ENCODE peak calls at places on chromosomes 5 and 9, in eight cellular contexts. B is sigmoid colon, P is body of pancreas, K is tibial nerve, D is heart left ventricle, O is uterus, Y is thyroid gland, H is upper lobe of left lung. W is an unnamed sample.

GRCh38 chr5:87853541-87853940 is 415.1 kb downstream of the TMEM161B start:
- DNase-seq in O (no peak), P (no peak), B (no peak), Y (no peak), H (no peak), K (no peak), D (no peak), W (no peak)

GRCh38 chr5:3913264-3913663 is 317.6 kb downstream of the IRX1 start:
- DNase-seq in Y (no peak), B (no peak), O (no peak), P (no peak), K (no peak), H (no peak), D (no peak), W (no peak)

GRCh38 chr5:1524481-1524798 is 680 bp upstream of the LPCAT1 start:
- DNase-seq in P (no peak), Y (no peak), B (peak), D (peak), K (no peak), H (no peak), O (no peak), W (no peak)

GRCh38 chr5:179839328-179840256 is 18.9 kb downstream of the SQSTM1 start:
- DNase-seq in K (no peak), B (peak), H (no peak), P (peak), O (no peak), D (no peak), Y (no peak), W (no peak)

GRCh38 chr5:119743927-119744326 is 114.6 kb downstream of the FAM170A start:
- DNase-seq in Y (no peak), B (no peak), P (peak), H (no peak), D (no peak), K (no peak), O (no peak), W (no peak)

GRCh38 chr9:4143951-4144717 is 155.7 kb downstream of the GLIS3 start:
- DNase-seq in P (no peak), K (no peak), O (no peak), D (no peak), Y (no peak), B (no peak), H (no peak), W (no peak)

GRCh38 chr5:124253421-124253820 is 493.0 kb downstream of the ZNF608 start:
- DNase-seq in B (no peak), Y (no peak), O (no peak), P (peak), H (no peak), K (no peak), D (no peak), W (no peak)

GRCh38 chr9:98808411-98808815 is 943 bp downstream of the GALNT12 start:
- DNase-seq in B (peak), P (peak), Y (peak), D (no peak), O (no peak), H (peak), K (no peak), W (no peak)

GRCh38 chr9:83431470-83432060 is 106.6 kb downstream of the FRMD3 start:
- DNase-seq in K (no peak), D (no peak), Y (peak), H (no peak), B (no peak), P (peak), O (peak), W (peak)

GRCh38 chr5:179271821-179272325 is 73.4 kb downstream of the ADAMTS2 start:
- DNase-seq in K (peak), P (no peak), D (no peak), Y (no peak), O (peak), B (peak), H (no peak), W (no peak)

GRCh38 chr5:159112436-159112835 is 12.7 kb upstream of the EBF1 start:
- DNase-seq in D (no peak), B (no peak), K (no peak), P (no peak), H (no peak), Y (no peak), O (no peak), W (no peak)

GRCh38 chr5:27041372-27041771 is 3.0 kb upstream of the CDH9 start:
- DNase-seq in D (no peak), Y (no peak), K (no peak), H (no peak), O (no peak), P (no peak), B (no peak), W (no peak)

GRCh38 chr9:122370303-122370702 is 521 bp upstream of the PTGS1 start:
- DNase-seq in P (no peak), K (no peak), B (no peak), O (no peak), D (no peak), H (no peak), Y (no peak), W (no peak)

GRCh38 chr5:90682278-90682677 is 123.7 kb downstream of the ADGRV1 start:
- DNase-seq in P (no peak), B (no peak), D (no peak), Y (no peak), K (no peak), O (no peak), H (no peak), W (no peak)

GRCh38 chr5:82332064-82332855 is 54.1 kb upstream of the RPS23 start:
- DNase-seq in B (no peak), O (no peak), Y (no peak), K (no peak), H (no peak), D (no peak), P (no peak), W (no peak)

GRCh38 chr9:134759001-134759607 is 117.5 kb downstream of the COL5A1 start:
- DNase-seq in O (no peak), P (no peak), H (no peak), B (no peak), Y (no peak), K (no peak), D (no peak), W (no peak)

GRCh38 chr5:141363952-141364660 is at the start of gene PCDHGA5:
- DNase-seq in K (no peak), B (no peak), O (no peak), P (no peak), Y (no peak), D (no peak), H (no peak), W (no peak)

GRCh38 chr9:13076616-13077015 is 202.9 kb downstream of the MPDZ start:
- DNase-seq in B (no peak), K (no peak), D (no peak), Y (no peak), O (no peak), P (no peak), H (no peak), W (no peak)

GRCh38 chr5:76617229-76617628 is 6.0 kb downstream of the F2RL2 start:
- DNase-seq in P (no peak), Y (no peak), H (no peak), K (no peak), B (no peak), O (no peak), D (no peak), W (no peak)

GRCh38 chr5:2656186-2656585 is 95.3 kb downstream of the IRX2 start:
- DNase-seq in O (no peak), B (no peak), H (no peak), P (no peak), K (no peak), Y (no peak), D (peak), W (no peak)

GRCh38 chr5:91146221-91146620 is 236.9 kb downstream of the ARRDC3 start:
- DNase-seq in O (no peak), H (no peak), K (no peak), B (no peak), P (no peak), D (no peak), Y (no peak), W (no peak)

GRCh38 chr5:26868504-26868903 is 169.9 kb downstream of the CDH9 start:
- DNase-seq in K (no peak), H (no peak), D (no peak), Y (no peak), O (no peak), P (no peak), B (no peak), W (no peak)

GRCh38 chr9:1979815-1980367 is 35.3 kb upstream of the SMARCA2 start:
- DNase-seq in O (no peak), P (peak), Y (peak), H (peak), K (peak), D (no peak), B (no peak), W (no peak)

GRCh38 chr9:105710638-105711037 is 16.3 kb downstream of the TMEM38B start:
- DNase-seq in P (no peak), H (peak), K (no peak), Y (no peak), B (no peak), O (no peak), D (no peak), W (no peak)

GRCh38 chr5:55055183-55055582 is 31.1 kb downstream of the GZMK start:
- DNase-seq in B (no peak), H (no peak), K (no peak), D (no peak), O (no peak), P (no peak), Y (no peak), W (no peak)

DNA sequence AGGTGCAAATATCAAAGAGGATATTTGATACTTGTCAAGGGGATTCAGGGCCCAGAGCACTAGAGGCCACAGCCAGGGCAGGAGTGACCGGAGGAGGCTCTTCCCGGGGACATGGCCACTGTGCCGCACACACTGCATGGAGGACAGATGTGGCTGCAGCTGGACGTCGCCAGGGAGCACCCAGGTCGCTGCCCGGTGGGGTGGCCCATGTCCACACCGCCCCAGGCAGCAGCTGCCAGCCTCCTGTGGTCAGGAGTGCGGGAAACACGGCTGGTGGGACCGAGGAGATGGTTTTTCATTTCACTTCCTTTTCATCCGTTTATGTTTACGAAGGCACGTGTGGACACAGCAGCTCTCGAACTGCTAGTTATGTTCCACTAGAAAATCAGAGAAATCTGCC is 15.1 kb downstream of the SEC16A start:
- DNase-seq in Y (no peak), H (no peak), K (no peak), O (no peak), P (no peak), D (no peak), B (no peak), W (no peak)
- TF ChIP-seq POLR2A in Y (no peak), H (no peak), K (no peak), O (no peak), P (no peak), D (no peak), B (no peak), W (no peak)

GRCh38 chr9:136421791-136422190 is 11.3 kb downstream of the PMPCA start:
- DNase-seq in D (no peak), K (no peak), O (no peak), B (no peak), P (no peak), H (peak), Y (no peak), W (no peak)
- TF ChIP-seq POLR2A in D (no peak), K (no peak), O (no peak), B (no peak), P (no peak), H (no peak), Y (no peak), W (no peak)

DNA sequence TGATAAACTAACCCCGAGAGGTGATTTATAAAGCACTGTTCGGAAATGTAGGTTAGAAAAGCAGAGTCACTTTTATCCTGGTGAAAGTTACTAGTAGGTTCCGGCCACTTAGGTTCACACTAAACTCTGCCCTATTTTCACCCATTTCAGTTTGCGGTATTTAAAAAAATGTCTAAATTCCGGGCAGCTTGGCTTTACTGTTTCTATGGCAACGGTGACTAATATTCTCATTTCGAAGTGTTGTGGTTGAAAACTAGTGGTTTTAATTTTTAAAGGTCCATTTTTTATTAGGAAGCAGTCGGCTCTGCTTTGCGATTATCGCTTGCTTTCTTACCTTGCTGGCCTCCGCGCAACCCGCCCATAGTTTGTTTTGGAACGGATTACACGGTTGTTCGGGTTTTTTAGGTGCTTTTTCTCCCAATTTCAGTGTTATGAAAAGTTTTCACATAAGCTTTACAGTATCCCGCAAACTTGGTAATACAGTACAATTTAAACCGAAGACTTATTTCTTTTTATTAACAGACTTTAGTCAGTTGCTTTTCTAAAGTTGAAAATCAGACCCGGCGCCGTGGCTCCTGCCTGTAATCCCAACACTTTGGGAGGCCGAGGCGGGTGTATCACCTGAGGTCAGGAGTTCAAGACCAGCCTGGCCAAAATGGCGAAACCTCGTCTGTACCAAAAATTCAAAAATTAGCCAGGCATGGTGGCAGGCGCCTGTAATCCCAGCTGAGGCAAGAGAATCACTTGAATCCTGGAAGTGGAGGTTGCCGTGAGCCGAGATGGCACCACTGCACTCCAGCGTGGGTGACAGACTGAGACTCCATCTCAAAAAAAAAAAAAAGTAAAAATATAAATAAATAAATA is 1.6 kb downstream of the KDM4C start:
- DNase-seq in D (no peak), Y (peak), K (no peak), H (no peak), P (peak), O (no peak), B (no peak), W (no peak)
- TF ChIP-seq POLR2A in D (no peak), Y (no peak), K (no peak), H (no peak), P (no peak), O (no peak), B (no peak), W (no peak)

GRCh38 chr9:34378376-34379060 is 1.8 kb upstream of the MYORG start:
- DNase-seq in Y (no peak), H (no peak), K (no peak), B (no peak), P (no peak), O (no peak), D (no peak), W (no peak)

GRCh38 chr9:34377402-34377741 is 674 bp upstream of the MYORG start:
- DNase-seq in Y (peak), P (peak), H (peak), B (no peak), D (no peak), O (no peak), K (no peak), W (no peak)

GRCh38 chr9:34374905-34375552 is 1.7 kb downstream of the MYORG start:
- DNase-seq in P (peak), O (no peak), K (no peak), B (no peak), H (no peak), Y (no peak), D (no peak), W (peak)

GRCh38 chr9:34375901-34376595 is 650 bp downstream of the MYORG start:
- DNase-seq in K (no peak), P (peak), H (no peak), D (peak), B (peak), O (peak), Y (peak), W (peak)

GRCh38 chr9:34376596-34377401 is at the start of gene MYORG:
- DNase-seq in D (peak), B (peak), H (peak), O (peak), P (peak), K (peak), Y (peak), W (peak)
- TF ChIP-seq POLR2A in D (peak), B (peak), H (no peak), O (peak), P (peak), K (no peak), Y (peak), W (peak)

GRCh38 chr9:127652733-127653132 is 40.7 kb downstream of the STXBP1 start:
- DNase-seq in O (no peak), H (no peak), Y (peak), P (no peak), K (no peak), B (no peak), D (no peak), W (no peak)
- TF ChIP-seq POLR2A in O (no peak), H (no peak), Y (no peak), P (no peak), K (no peak), B (no peak), D (no peak), W (no peak)

DNA sequence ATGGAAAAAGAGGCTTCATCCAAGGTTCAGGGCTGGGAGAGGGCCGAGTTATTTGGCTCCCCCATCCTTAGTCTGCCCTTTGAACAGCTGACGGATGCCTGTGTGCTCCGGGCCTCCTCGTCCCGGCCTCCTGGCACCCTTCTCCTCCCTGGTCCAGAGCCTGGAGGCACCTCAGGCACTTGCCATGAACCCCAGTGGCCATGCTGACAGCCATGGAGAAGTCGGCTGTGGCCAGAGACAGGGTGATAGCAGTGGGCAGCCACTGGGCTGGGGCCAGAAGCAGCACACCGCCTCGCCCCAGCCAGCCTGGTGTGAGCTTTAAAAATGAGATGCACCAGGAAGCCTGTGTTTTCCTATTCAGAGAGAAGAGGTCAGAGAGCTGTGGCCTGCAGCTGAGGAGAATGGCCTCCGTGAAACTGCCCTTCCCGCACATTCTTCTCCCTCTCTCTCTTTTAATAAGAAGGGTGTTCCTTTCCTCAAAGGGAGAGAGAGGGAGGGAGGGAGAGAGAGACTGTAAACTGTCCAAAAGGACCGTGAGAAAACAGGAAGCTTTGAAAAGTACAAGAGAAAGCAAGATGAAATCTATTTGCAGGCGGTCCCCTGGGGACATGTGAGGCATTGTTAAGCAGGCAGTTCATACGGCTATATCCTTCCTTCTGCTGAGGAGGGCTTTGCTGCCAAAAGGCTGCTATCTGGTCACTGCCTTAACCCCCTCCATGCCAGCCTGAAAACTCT is 55.3 kb downstream of the ZNF366 start:
- DNase-seq in O (peak), D (peak), H (peak), B (peak), K (peak), Y (peak), P (peak), W (peak)
- TF ChIP-seq POLR2A in O (no peak), D (no peak), H (no peak), B (no peak), K (no peak), Y (no peak), P (no peak), W (no peak)

DNA sequence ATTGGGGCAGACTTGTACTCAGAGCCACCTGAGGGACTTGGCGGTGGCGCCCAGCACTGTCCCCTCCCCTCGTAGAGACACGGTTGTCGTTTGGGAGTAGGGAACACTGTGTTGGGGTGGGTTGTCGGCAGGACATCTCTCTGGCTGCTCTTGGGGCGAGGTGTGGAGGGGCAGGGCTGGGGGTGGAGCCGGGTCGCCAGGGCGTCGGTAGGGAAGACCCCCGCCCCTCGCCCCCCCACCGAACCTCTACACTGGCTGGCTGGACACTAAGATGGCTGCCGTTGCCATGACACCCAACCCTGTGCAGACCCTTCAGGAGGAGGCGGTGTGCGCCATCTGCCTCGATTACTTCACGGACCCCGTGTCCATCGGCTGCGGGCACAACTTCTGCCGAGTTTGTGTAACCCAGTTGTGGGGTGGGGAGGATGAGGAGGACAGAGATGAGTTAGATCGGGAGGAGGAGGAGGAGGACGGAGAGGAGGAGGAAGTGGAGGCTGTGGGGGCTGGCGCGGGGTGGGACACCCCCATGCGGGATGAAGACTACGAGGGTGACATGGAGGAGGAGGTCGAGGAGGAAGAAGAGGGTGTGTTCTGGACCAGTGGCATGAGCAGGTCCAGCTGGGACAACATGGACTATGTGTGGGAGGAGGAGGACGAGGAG is 778 bp downstream of the TRIM41 start:
- DNase-seq in K (no peak), H (peak), P (no peak), B (peak), O (no peak), D (peak), Y (peak), W (no peak)
- TF ChIP-seq POLR2A in K (no peak), H (no peak), P (no peak), B (no peak), O (no peak), D (no peak), Y (no peak), W (no peak)

GRCh38 chr9:15498246-15499018 is 12.3 kb downstream of the PSIP1 start:
- DNase-seq in P (no peak), O (no peak), B (no peak), D (no peak), Y (no peak), K (no peak), H (no peak), W (no peak)

GRCh38 chr9:15491950-15492349 is 18.8 kb downstream of the PSIP1 start:
- DNase-seq in H (no peak), K (no peak), O (no peak), P (no peak), Y (no peak), B (no peak), D (no peak), W (no peak)

GRCh38 chr9:15492485-15493150 is 18.2 kb downstream of the PSIP1 start:
- DNase-seq in Y (no peak), H (peak), O (no peak), K (no peak), D (no peak), B (no peak), P (no peak), W (no peak)
- TF ChIP-seq POLR2A in Y (no peak), H (no peak), O (no peak), K (no peak), D (no peak), B (no peak), P (no peak), W (no peak)